ENCODE peak calls at places on chromosomes 1 and 21, in four cellular contexts. One of them, this sample, is unnamed.

GRCh38 chr1:201773764-201774163 is 55.2 kb upstream of the IPO9 start:
- DNase-seq in coronary artery: no peak
- DNase-seq in B cell: no peak
- DNase-seq in PC-9: no peak
- DNase-seq in this sample: no peak

GRCh38 chr1:112263464-112263863 is 132.6 kb upstream of the CTTNBP2NL start:
- DNase-seq in coronary artery: no peak
- DNase-seq in B cell: no peak
- DNase-seq in PC-9: peak; percentile 73
- DNase-seq in this sample: no peak

GRCh38 chr1:1894354-1895049 is 3.6 kb upstream of the GNB1 start:
- DNase-seq in coronary artery: no peak
- DNase-seq in B cell: no peak
- DNase-seq in PC-9: no peak
- DNase-seq in this sample: no peak

GRCh38 chr1:175713386-175713785 is 30.0 kb downstream of the TNR start:
- DNase-seq in coronary artery: no peak
- DNase-seq in B cell: no peak
- DNase-seq in PC-9: no peak
- DNase-seq in this sample: no peak

GRCh38 chr1:246462986-246463385 is 44.1 kb downstream of the SMYD3 start:
- DNase-seq in coronary artery: no peak
- DNase-seq in B cell: no peak
- DNase-seq in PC-9: no peak
- DNase-seq in this sample: no peak

GRCh38 chr1:58062635-58063034 is 483.9 kb downstream of the OMA1 start:
- DNase-seq in coronary artery: no peak
- DNase-seq in B cell: no peak
- DNase-seq in PC-9: no peak
- DNase-seq in this sample: no peak

GRCh38 chr1:155912056-155912536 is 947 bp upstream of the RIT1 start:
- DNase-seq in coronary artery: no peak
- DNase-seq in B cell: no peak
- DNase-seq in PC-9: peak; percentile 66
- DNase-seq in this sample: no peak

GRCh38 chr1:209823143-209824041 is 4.4 kb upstream of the UTP25 start:
- DNase-seq in coronary artery: no peak
- DNase-seq in B cell: no peak
- DNase-seq in PC-9: no peak
- DNase-seq in this sample: no peak

GRCh38 chr1:1259948-1260614 is 13.6 kb upstream of the C1QTNF12 start:
- DNase-seq in coronary artery: no peak
- DNase-seq in B cell: no peak
- DNase-seq in PC-9: no peak
- DNase-seq in this sample: no peak

GRCh38 chr1:197619008-197619640 is 156.2 kb downstream of the DENND1B start:
- DNase-seq in coronary artery: no peak
- DNase-seq in B cell: no peak
- DNase-seq in PC-9: peak; percentile 38
- DNase-seq in this sample: no peak

GRCh38 chr1:87851490-87851889 is 522.8 kb downstream of the LMO4 start:
- DNase-seq in coronary artery: no peak
- DNase-seq in B cell: no peak
- DNase-seq in PC-9: no peak
- DNase-seq in this sample: no peak

GRCh38 chr1:172411791-172412338 is 8.6 kb upstream of the C1orf105 start:
- DNase-seq in coronary artery: no peak
- DNase-seq in B cell: no peak
- DNase-seq in PC-9: no peak
- DNase-seq in this sample: no peak

GRCh38 chr1:221845650-221846371 is 103.9 kb upstream of the DUSP10 start:
- DNase-seq in coronary artery: no peak
- DNase-seq in B cell: no peak
- DNase-seq in PC-9: no peak
- DNase-seq in this sample: no peak
- TF ChIP-seq CTCF in coronary artery: no peak
- TF ChIP-seq CTCF in B cell: no peak
- TF ChIP-seq CTCF in PC-9: no peak
- TF ChIP-seq CTCF in this sample: no peak

DNA sequence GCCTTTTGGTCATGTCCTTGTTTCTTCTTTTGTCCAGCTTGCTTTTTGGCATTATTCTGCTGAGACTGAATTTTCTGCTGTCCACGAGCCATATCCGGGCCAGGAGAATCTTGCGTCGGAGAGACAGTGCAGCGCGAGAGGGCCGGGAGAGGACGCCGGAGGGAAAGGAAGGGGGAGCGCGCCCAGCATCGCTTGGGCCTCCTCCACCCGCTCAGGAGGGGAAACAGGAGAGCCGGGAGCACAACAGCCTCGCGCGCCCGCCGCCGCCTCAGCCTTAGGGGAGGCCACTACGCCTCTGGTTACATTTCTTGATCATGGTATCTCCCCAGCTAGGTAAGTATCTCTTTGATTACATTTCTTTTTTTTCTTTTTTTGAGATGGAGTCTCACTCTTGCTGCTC is 7.4 kb upstream of the DEGS1 start:
- DNase-seq in coronary artery: no peak
- DNase-seq in B cell: no peak
- DNase-seq in PC-9: no peak
- DNase-seq in this sample: no peak
- TF ChIP-seq CTCF in coronary artery: no peak
- TF ChIP-seq CTCF in B cell: no peak
- TF ChIP-seq CTCF in PC-9: no peak
- TF ChIP-seq CTCF in this sample: no peak

GRCh38 chr1:43531453-43531905 is 796 bp downstream of the PTPRF start:
- DNase-seq in coronary artery: no peak
- DNase-seq in B cell: no peak
- DNase-seq in PC-9: no peak
- DNase-seq in this sample: no peak
- TF ChIP-seq CTCF in coronary artery: no peak
- TF ChIP-seq CTCF in B cell: no peak
- TF ChIP-seq CTCF in PC-9: no peak
- TF ChIP-seq CTCF in this sample: no peak

GRCh38 chr21:46660505-46660904 is 25.0 kb downstream of the PRMT2 start:
- DNase-seq in coronary artery: no peak
- DNase-seq in B cell: no peak
- DNase-seq in PC-9: no peak
- DNase-seq in this sample: no peak

GRCh38 chr21:46662765-46663500 is 27.5 kb downstream of the PRMT2 start:
- DNase-seq in coronary artery: no peak
- DNase-seq in B cell: no peak
- DNase-seq in PC-9: no peak
- DNase-seq in this sample: no peak

GRCh38 chr21:46661627-46662366 is 26.3 kb downstream of the PRMT2 start:
- DNase-seq in coronary artery: no peak
- DNase-seq in B cell: no peak
- DNase-seq in PC-9: no peak
- DNase-seq in this sample: no peak

GRCh38 chr21:46662367-46662654 is 26.8 kb downstream of the PRMT2 start:
- DNase-seq in coronary artery: no peak
- DNase-seq in B cell: no peak
- DNase-seq in PC-9: no peak
- DNase-seq in this sample: no peak

DNA sequence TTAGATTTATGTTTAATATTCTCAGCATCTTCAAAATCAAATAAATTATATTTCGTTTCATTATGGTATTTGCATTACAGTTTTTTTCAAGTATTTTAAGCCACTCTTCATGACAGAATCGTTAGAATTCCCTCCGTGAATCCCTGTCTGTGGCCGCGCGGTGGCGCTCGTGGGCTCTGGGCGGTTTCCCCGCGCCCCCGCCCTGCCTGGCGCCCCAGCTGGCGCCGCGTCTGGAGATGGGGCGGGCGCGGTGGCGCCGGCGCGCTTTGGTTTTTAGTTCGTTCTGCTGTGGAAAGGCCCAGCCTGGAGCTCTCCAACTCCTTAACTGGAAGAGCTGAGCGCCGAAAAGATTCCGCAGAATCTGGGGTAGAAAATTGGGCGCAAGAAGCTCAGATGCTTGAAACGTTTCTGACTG is 25.7 kb downstream of the PRMT2 start:
- DNase-seq in coronary artery: no peak
- DNase-seq in B cell: no peak
- DNase-seq in PC-9: no peak
- DNase-seq in this sample: peak; percentile 56
- TF ChIP-seq CTCF in coronary artery: peak; percentile 43
- TF ChIP-seq CTCF in B cell: peak; percentile 71
- TF ChIP-seq CTCF in PC-9: no peak
- TF ChIP-seq CTCF in this sample: peak; percentile 88

GRCh38 chr1:89149229-89149628 is 23.3 kb upstream of the GBP2 start:
- DNase-seq in coronary artery: no peak
- DNase-seq in B cell: no peak
- DNase-seq in PC-9: peak; percentile 25
- DNase-seq in this sample: no peak
- TF ChIP-seq CTCF in coronary artery: no peak
- TF ChIP-seq CTCF in B cell: no peak
- TF ChIP-seq CTCF in PC-9: no peak
- TF ChIP-seq CTCF in this sample: no peak

GRCh38 chr1:17572264-17572985 is 32.9 kb downstream of the ARHGEF10L start:
- DNase-seq in coronary artery: no peak
- DNase-seq in B cell: no peak
- DNase-seq in PC-9: no peak
- DNase-seq in this sample: no peak

GRCh38 chr1:17577907-17578297 is 38.4 kb downstream of the ARHGEF10L start:
- DNase-seq in coronary artery: no peak
- DNase-seq in B cell: no peak
- DNase-seq in PC-9: no peak
- DNase-seq in this sample: no peak

GRCh38 chr1:17573518-17574041 is 34.1 kb downstream of the ARHGEF10L start:
- DNase-seq in coronary artery: no peak
- DNase-seq in B cell: no peak
- DNase-seq in PC-9: no peak
- DNase-seq in this sample: no peak

GRCh38 chr1:17574502-17574901 is 35.0 kb downstream of the ARHGEF10L start:
- DNase-seq in coronary artery: no peak
- DNase-seq in B cell: no peak
- DNase-seq in PC-9: no peak
- DNase-seq in this sample: no peak

GRCh38 chr1:17575786-17576584 is 36.5 kb downstream of the ARHGEF10L start:
- DNase-seq in coronary artery: no peak
- DNase-seq in B cell: no peak
- DNase-seq in PC-9: no peak
- DNase-seq in this sample: no peak
- TF ChIP-seq CTCF in coronary artery: no peak
- TF ChIP-seq CTCF in B cell: no peak
- TF ChIP-seq CTCF in PC-9: no peak
- TF ChIP-seq CTCF in this sample: no peak

GRCh38 chr1:211632808-211633522 is 42.5 kb downstream of the NEK2 start:
- DNase-seq in coronary artery: no peak
- DNase-seq in B cell: no peak
- DNase-seq in PC-9: no peak
- DNase-seq in this sample: no peak
- TF ChIP-seq CTCF in coronary artery: no peak
- TF ChIP-seq CTCF in B cell: no peak
- TF ChIP-seq CTCF in PC-9: no peak
- TF ChIP-seq CTCF in this sample: no peak

DNA sequence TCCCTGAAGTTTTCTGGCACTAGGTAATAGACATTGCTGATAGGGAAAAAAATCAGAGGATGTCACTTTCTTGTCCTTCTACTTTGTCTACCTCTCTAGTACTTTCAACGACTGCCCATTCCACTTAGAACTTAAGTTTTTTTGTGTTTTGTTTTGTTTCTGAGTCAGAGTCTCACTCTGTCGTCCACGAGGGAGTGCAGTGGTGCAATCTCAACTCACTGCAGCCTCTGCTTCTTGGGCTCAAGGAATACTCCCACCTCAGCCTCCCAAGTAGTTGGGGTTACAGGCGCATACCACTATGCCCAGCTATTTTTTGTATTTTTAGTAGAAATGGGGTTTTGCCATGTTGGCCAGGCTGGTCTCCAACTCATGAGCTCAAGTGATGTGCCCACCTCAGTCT is 79.2 kb downstream of the SGIP1 start:
- DNase-seq in coronary artery: no peak
- DNase-seq in B cell: no peak
- DNase-seq in PC-9: no peak
- DNase-seq in this sample: no peak
- TF ChIP-seq CTCF in coronary artery: no peak
- TF ChIP-seq CTCF in B cell: no peak
- TF ChIP-seq CTCF in PC-9: no peak
- TF ChIP-seq CTCF in this sample: no peak

GRCh38 chr1:22309572-22309971 is 142.1 kb upstream of the ZBTB40 start:
- DNase-seq in coronary artery: peak; percentile 31
- DNase-seq in B cell: no peak
- DNase-seq in PC-9: no peak
- DNase-seq in this sample: no peak

GRCh38 chr1:22297999-22298398 is 153.7 kb upstream of the ZBTB40 start:
- DNase-seq in coronary artery: peak; percentile 33
- DNase-seq in B cell: no peak
- DNase-seq in PC-9: no peak
- DNase-seq in this sample: no peak

DNA sequence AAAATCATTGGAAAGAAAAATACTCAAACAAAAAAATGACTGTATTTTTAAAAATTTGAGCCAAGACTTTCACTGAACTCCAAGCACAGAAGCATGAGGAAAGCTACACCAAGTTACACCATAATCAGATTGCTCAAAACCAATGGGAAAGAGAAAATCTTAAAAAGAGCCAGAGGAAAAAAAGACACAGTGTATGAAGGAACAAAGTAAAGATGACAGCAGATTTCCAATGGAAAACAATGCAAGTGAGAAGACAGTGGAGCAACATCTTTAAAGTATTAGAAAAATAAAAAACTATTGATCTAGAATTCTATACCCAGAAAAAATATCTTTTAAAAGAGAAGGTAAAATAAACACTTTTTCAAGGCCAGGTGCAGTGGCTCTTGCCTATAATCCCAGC is 147.8 kb upstream of the ZBTB40 start:
- DNase-seq in coronary artery: no peak
- DNase-seq in B cell: no peak
- DNase-seq in PC-9: no peak
- DNase-seq in this sample: no peak
- TF ChIP-seq CTCF in coronary artery: no peak
- TF ChIP-seq CTCF in B cell: no peak
- TF ChIP-seq CTCF in PC-9: no peak
- TF ChIP-seq CTCF in this sample: no peak

DNA sequence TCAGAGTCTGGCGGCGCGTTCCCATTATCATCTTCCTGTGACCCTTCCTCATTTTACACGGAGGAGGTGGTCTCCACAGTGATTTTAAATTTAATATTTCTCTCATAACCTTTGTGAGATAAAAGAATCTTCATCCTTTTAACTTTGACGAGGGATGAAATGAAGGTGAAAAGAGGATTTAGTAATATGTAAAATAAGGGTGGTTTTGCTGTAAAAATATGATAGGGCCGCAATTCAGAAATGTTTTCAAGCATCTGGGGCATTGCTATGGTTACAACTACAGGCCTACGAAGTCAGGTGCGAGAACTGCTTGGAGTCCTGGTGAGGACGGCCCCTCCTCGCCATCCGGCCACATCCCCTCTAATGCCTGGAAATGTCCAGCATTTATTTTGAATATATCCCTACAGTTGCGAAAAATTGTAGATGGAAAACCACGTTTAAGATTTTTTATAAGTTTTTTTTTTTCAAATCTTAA is 422 bp upstream of the RSBN1 start:
- DNase-seq in coronary artery: no peak
- DNase-seq in B cell: no peak
- DNase-seq in PC-9: no peak
- DNase-seq in this sample: no peak
- TF ChIP-seq CTCF in coronary artery: no peak
- TF ChIP-seq CTCF in B cell: no peak
- TF ChIP-seq CTCF in PC-9: no peak
- TF ChIP-seq CTCF in this sample: no peak

This sample was measured in natural killer cell.